ENCODE peak calls at places on chromosome 17, in four cellular contexts. B is adrenal gland, J is uterus, L is mesothelial cell of epicardium. N is an unnamed sample.

GRCh38 chr17:15124746-15125145 is 140.4 kb downstream of the PMP22 start:
- DNase-seq in B (no peak), J (no peak), L (no peak), N (no peak)

GRCh38 chr17:77831497-77832179 is 126.9 kb upstream of the TNRC6C start:
- DNase-seq in B (no peak), J (peak), L (no peak), N (no peak)

GRCh38 chr17:37607637-37608368 is 1.4 kb downstream of the SYNRG start:
- DNase-seq in B (no peak), J (no peak), L (no peak), N (no peak)

GRCh38 chr17:4738136-4739121 is 1.2 kb upstream of the ZMYND15 start:
- DNase-seq in B (no peak), J (no peak), L (no peak), N (no peak)

GRCh38 chr17:72733619-72734282 is 358.7 kb downstream of the SLC39A11 start:
- DNase-seq in B (no peak), J (no peak), L (no peak), N (no peak)

GRCh38 chr17:49845210-49845782 is 2.6 kb downstream of the TAC4 start:
- DNase-seq in B (peak), J (no peak), L (no peak), N (no peak)

GRCh38 chr17:61309362-61309761 is 90.3 kb upstream of the TBX2 start:
- DNase-seq in B (no peak), J (no peak), L (no peak), N (no peak)

GRCh38 chr17:37088459-37088858 is 139.7 kb downstream of the AATF start:
- DNase-seq in B (no peak), J (no peak), L (no peak), N (no peak)

GRCh38 chr17:40070895-40071719 is 8.3 kb downstream of the THRA start:
- DNase-seq in B (peak), J (peak), L (no peak), N (no peak)

GRCh38 chr17:27506348-27507218 is 50.3 kb downstream of the KSR1 start:
- DNase-seq in B (no peak), J (no peak), L (peak), N (no peak)

GRCh38 chr17:82332669-82333278 is 792 bp downstream of the SECTM1 start:
- DNase-seq in B (peak), J (peak), L (no peak), N (no peak)

GRCh38 chr17:21214777-21215541 is 998 bp upstream of the TMEM11 start:
- DNase-seq in B (no peak), J (no peak), L (peak), N (no peak)

GRCh38 chr17:53950207-53950857 is 127.6 kb downstream of the KIF2B start:
- DNase-seq in B (no peak), J (no peak), L (no peak), N (no peak)

GRCh38 chr17:51152766-51153209 is 571 bp upstream of the NME1 start:
- DNase-seq in B (no peak), J (no peak), L (no peak), N (no peak)

GRCh38 chr17:66432558-66432957 is 130.1 kb downstream of the PRKCA start:
- DNase-seq in B (no peak), J (no peak), L (no peak), N (no peak)
- TF ChIP-seq CTCF in B (no peak), J (no peak), L (no peak), N (no peak)

DNA sequence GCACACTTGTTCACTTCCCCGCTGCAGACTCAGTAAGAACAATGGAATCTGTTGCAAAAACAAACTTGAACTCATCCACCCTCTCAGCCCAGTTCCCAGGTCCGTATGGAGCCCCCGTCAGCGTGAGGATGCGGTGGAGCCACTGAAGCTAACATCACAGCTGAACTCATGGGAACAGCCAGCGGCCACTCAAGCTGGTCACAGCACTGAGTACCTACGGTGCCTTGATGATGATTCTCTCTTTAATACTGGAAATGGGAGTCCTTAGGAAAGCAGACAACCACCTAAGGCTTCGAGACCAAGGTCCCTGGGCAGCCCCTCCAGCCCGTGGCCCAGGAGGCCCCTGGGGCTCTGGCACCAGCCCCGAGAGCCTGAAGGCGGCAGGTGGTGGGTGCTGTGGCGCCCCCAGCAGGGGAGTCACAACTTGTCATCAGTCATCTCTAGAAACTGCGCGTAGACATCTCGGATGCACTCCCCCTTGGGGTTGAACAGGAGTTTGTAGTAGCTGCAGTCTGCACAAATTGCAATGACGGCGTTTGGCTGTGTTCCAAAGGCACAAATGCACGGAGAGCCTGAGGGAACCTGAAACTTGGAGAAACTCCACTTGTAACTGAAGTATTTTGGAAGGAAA is 31.0 kb upstream of the RHOT1 start:
- DNase-seq in B (peak), J (peak), L (peak), N (no peak)
- TF ChIP-seq CTCF in B (no peak), J (no peak), L (peak), N (peak)

GRCh38 chr17:74963656-74964055 is 8.9 kb downstream of the HID1 start:
- DNase-seq in B (no peak), J (no peak), L (no peak), N (no peak)
- TF ChIP-seq CTCF in B (no peak), J (no peak), L (no peak), N (no peak)

DNA sequence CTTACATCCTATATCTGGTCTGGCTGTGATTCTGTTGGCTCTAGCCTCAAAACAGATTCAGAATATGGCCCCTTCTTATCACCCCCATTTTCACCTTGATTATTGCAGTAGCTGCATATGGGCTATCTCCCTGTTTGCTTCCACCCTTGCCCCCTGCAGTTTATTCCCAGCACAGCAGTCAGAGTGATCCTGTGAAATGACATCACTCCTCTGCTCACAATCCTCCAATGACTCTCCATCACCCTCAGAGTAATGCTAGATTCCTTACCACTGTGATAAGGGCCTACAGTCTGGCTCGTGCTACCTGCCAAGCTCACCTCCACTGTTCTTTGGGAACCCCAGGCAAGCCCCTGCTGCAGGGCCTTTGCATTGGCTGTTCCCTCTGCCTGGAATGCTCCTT is 92.5 kb downstream of the ASIC2 start:
- DNase-seq in B (no peak), J (no peak), L (no peak), N (no peak)
- TF ChIP-seq CTCF in B (no peak), J (no peak), L (no peak), N (no peak)